ENCODE peak calls at places on chromosomes 13 and 19, in eight cellular contexts. W is MM.1S, V is suprapubic skin, B is heart left ventricle, M is HFF-Myc, C is OCI-LY7, R is A549, X is K562. Y is an unnamed sample.

GRCh38 chr19:44718441-44719261 is 19.7 kb downstream of the CEACAM16 start:
- DNase-seq in V (no peak), X (no peak), W (no peak), C (no peak), B (peak), R (peak), M (peak), Y (no peak)

GRCh38 chr13:99383946-99384345 is 76.7 kb upstream of the GPR183 start:
- DNase-seq in C (no peak), M (no peak), X (no peak), B (no peak), V (no peak), R (no peak), W (no peak), Y (no peak)

GRCh38 chr13:35729926-35730627 is 253.6 kb upstream of the MAB21L1 start:
- DNase-seq in B (peak), R (no peak), C (no peak), W (peak), X (no peak), V (no peak), M (no peak), Y (no peak)

GRCh38 chr19:1259873-1260748 is 9.0 kb upstream of the CIRBP start:
- DNase-seq in W (no peak), R (no peak), V (no peak), M (no peak), X (no peak), B (peak), C (peak), Y (peak)

GRCh38 chr13:83085186-83085900 is 796.9 kb downstream of the SLITRK1 start:
- DNase-seq in X (no peak), B (no peak), M (no peak), W (no peak), C (no peak), R (no peak), V (no peak), Y (no peak)

GRCh38 chr19:17522988-17523872 is 11.8 kb downstream of the PGLS start:
- DNase-seq in R (no peak), X (no peak), V (no peak), W (peak), B (peak), C (peak), M (no peak), Y (peak)

GRCh38 chr13:93260591-93260990 is 34.0 kb downstream of the GPC6 start:
- DNase-seq in C (no peak), X (no peak), R (no peak), W (no peak), V (no peak), B (no peak), M (no peak), Y (no peak)

GRCh38 chr13:66359910-66360552 is 870.1 kb downstream of the PCDH9 start:
- DNase-seq in C (no peak), V (no peak), X (no peak), R (no peak), W (peak), B (no peak), M (no peak), Y (no peak)

GRCh38 chr13:113815151-113816058 is 48.5 kb downstream of the GAS6 start:
- DNase-seq in W (no peak), C (peak), M (no peak), X (no peak), V (no peak), R (no peak), B (no peak), Y (peak)

GRCh38 chr13:60431108-60431700 is 34.2 kb downstream of the TDRD3 start:
- DNase-seq in V (no peak), W (peak), R (peak), C (peak), B (no peak), X (peak), M (peak), Y (peak)

GRCh38 chr19:2523630-2524311 is 47.8 kb downstream of the GADD45B start:
- DNase-seq in W (no peak), M (no peak), B (no peak), C (no peak), R (peak), X (no peak), V (no peak), Y (no peak)

GRCh38 chr13:37457594-37457993 is 141.0 kb downstream of the POSTN start:
- DNase-seq in X (no peak), C (no peak), B (no peak), W (no peak), V (no peak), M (no peak), R (no peak), Y (no peak)

GRCh38 chr19:18768046-18768771 is 22.9 kb downstream of the COMP start:
- DNase-seq in B (peak), X (peak), V (no peak), W (no peak), C (no peak), M (no peak), R (no peak), Y (no peak)

GRCh38 chr19:30664358-30665058 is 292.3 kb downstream of the ZNF536 start:
- DNase-seq in V (no peak), W (no peak), C (peak), X (no peak), M (no peak), R (no peak), B (peak), Y (no peak)

GRCh38 chr13:75416327-75417005 is 65.5 kb downstream of the TBC1D4 start:
- DNase-seq in B (no peak), R (no peak), V (no peak), X (no peak), W (no peak), C (peak), M (no peak), Y (peak)

GRCh38 chr19:19488875-19489690 is 26.3 kb downstream of the TSSK6 start:
- DNase-seq in M (peak), W (peak), B (peak), V (peak), X (peak), R (peak), C (peak), Y (peak)

GRCh38 chr13:113273856-113274590 is 23.0 kb upstream of the LAMP1 start:
- DNase-seq in M (no peak), C (no peak), R (no peak), B (no peak), W (no peak), V (no peak), X (no peak), Y (no peak)

GRCh38 chr13:46595136-46595917 is 42.4 kb downstream of the LRCH1 start:
- DNase-seq in R (no peak), X (no peak), B (no peak), C (peak), W (no peak), V (no peak), M (peak), Y (no peak)

GRCh38 chr19:18910010-18910409 is 9.2 kb downstream of the COPE start:
- DNase-seq in B (no peak), V (no peak), C (no peak), X (no peak), M (no peak), W (no peak), R (no peak), Y (no peak)

DNA sequence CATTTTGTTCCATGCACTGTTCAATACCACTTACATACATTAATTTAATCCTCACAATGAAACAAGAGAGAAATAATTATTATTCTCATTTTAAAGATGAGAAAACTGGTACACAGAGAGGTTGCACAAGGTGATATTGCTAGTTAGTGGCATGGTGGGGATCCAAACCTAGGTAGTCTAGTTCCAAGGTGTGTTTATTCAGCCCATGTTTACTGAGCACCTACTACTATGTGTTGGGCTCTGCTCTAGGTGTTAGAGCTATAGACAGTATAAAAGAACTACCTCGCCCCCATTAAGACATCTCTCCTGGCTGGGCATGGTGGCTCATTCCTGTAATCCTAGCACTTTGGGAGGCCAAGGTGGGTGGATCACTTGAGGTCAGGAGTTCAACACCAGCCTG is 3.2 kb upstream of the PMIS2 start:
- DNase-seq in C (no peak), R (no peak), V (no peak), W (no peak), X (no peak), M (no peak), B (no peak), Y (no peak)
- TF ChIP-seq CTCF in C (no peak), R (no peak), V (no peak), W (no peak), X (no peak), M (no peak), B (no peak), Y (no peak)

DNA sequence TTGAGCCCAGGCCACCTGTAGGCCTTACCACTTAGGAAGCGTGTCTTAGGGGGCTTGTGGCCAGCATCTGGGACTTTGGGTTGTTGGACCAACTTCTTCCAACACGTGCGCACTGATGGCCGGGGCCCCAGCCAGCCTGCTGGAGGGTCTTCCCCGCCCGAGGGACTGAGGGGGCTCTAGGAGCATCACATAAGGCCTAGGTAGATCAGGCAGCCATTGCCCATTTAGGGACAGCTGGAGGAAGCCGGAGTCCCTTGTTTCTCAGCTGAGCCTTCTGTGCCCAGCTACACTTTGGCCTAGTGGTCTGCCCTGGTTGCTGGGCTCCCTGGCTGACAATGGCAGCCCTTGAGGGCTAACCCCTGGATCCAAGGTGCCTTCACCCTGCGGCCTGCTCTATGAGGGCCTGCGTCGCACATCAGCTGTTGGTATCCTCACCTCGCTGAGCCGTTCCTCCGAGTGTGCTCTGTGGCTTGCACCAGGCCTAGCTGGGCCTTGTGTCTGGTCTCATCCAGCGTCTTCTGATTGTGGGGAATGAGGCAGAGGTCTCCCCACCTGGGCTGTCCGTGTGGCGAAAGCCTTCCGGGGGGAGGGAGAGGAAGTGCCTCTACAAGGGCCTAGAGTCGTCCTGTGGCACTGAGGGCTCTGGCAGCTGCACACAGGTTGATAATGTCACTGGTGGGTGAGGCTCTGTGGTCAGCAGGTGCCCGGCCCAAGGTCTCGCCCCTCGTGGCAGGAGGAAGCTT is 1.3 kb downstream of the RAB11B start:
- DNase-seq in C (no peak), X (no peak), M (no peak), R (no peak), V (no peak), W (no peak), B (no peak), Y (no peak)
- H3K4me3 ChIP-seq in C (peak), X (peak), M (peak), R (peak), V (peak), W (peak), B (no peak), Y (no peak)

DNA sequence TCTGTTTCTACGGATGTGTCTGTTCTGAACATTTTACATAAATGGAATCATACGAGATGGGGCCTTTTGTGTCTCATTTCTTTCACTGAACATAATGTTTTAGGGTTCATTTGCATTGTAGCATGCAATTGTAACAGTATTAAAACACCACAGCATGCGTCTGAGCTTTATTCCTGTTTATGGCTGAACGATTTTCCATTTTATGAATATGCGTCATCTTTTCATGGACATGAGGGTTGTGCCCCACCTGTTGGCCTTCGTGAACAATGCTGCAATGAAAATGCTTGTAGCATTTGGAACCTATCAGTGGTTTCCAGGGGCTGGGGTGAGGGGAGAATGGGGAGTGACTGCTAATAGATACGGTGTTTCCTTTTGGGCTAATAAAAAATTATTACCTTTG is 5.1 kb downstream of the OR10H1 start:
- DNase-seq in X (peak), B (no peak), R (no peak), W (no peak), M (no peak), C (peak), V (no peak), Y (no peak)
- TF ChIP-seq CTCF in X (peak), B (peak), R (peak), W (no peak), M (no peak), C (peak), V (no peak), Y (peak)

DNA sequence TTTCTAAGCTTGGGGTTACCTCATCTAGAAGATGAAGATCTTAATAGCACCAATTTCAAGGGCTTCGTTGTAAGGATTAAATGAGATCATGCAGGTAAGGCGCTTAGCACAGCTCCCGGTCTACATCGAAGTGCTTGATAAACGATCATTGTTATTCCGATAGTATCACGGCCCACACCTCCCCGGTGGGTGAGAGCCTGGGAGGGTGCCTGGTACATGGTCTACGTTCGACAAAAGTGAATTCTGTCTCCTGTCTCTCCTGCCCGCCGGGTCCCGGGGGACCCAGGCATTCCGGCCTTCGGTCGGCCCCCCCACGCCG is 501 bp upstream of the MYH14 start:
- DNase-seq in C (no peak), X (no peak), M (no peak), B (no peak), W (no peak), V (no peak), R (no peak), Y (no peak)
- H3K4me3 ChIP-seq in C (no peak), X (no peak), M (no peak), B (peak), W (no peak), V (peak), R (peak), Y (no peak)

GRCh38 chr19:38224014-38224862 is at the start of gene DPF1:
- DNase-seq in B (peak), V (no peak), M (peak), W (peak), X (peak), R (peak), C (peak), Y (peak)
- TF ChIP-seq CTCF in B (no peak), V (no peak), M (no peak), W (peak), X (peak), R (peak), C (peak), Y (peak)

GRCh38 chr19:5652261-5652660 is 28.1 kb downstream of the MICOS13 start:
- DNase-seq in C (no peak), B (no peak), W (no peak), M (no peak), V (no peak), R (no peak), X (no peak), Y (no peak)

GRCh38 chr19:5654931-5655330 is 25.4 kb downstream of the MICOS13 start:
- DNase-seq in B (no peak), R (no peak), M (no peak), X (no peak), W (no peak), V (no peak), C (no peak), Y (no peak)

GRCh38 chr19:5655412-5655811 is 24.9 kb downstream of the MICOS13 start:
- DNase-seq in C (no peak), M (no peak), R (no peak), W (no peak), X (no peak), V (no peak), B (no peak), Y (no peak)

GRCh38 chr19:5648464-5648863 is 25.6 kb downstream of the SAFB start:
- DNase-seq in C (no peak), W (no peak), R (no peak), B (no peak), M (no peak), V (no peak), X (no peak), Y (no peak)

GRCh38 chr19:5651361-5651760 is 28.5 kb downstream of the SAFB start:
- DNase-seq in W (no peak), R (no peak), C (no peak), M (no peak), X (no peak), B (no peak), V (no peak), Y (no peak)
- H3K4me3 ChIP-seq in W (no peak), R (no peak), C (no peak), M (no peak), X (no peak), B (no peak), V (no peak), Y (no peak)

Y was measured in GM06990.